ENCODE peak calls at places on chromosomes 1 and 21, in four cellular contexts. Q, Z, M and K are unnamed samples.

GRCh38 chr1:62849031-62849430 is 65.1 kb downstream of the ATG4C start:
- DNase-seq in Q (no peak), Z (peak), M (no peak), K (no peak)

GRCh38 chr1:51444534-51445192 is 74.4 kb downstream of the EPS15 start:
- DNase-seq in Q (no peak), Z (no peak), M (no peak), K (no peak)

GRCh38 chr1:206814716-206815341 is 42.5 kb upstream of the IL10 start:
- DNase-seq in Q (no peak), Z (no peak), M (no peak), K (no peak)

GRCh38 chr1:185775505-185775904 is 41.3 kb downstream of the HMCN1 start:
- DNase-seq in Q (no peak), Z (peak), M (no peak), K (no peak)

GRCh38 chr1:7299994-7300393 is 471.1 kb upstream of the VAMP3 start:
- DNase-seq in Q (no peak), Z (no peak), M (no peak), K (no peak)

GRCh38 chr1:8431028-8431427 is 113.1 kb downstream of the SLC45A1 start:
- DNase-seq in Q (no peak), Z (peak), M (no peak), K (no peak)

GRCh38 chr1:248751635-248752034 is 3.9 kb downstream of the LYPD8 start:
- DNase-seq in Q (no peak), Z (no peak), M (no peak), K (no peak)

GRCh38 chr1:186059311-186059710 is 315.7 kb downstream of the TPR start:
- DNase-seq in Q (no peak), Z (no peak), M (no peak), K (no peak)

GRCh38 chr21:33975548-33976081 is 60.0 kb upstream of the ATP5PO start:
- DNase-seq in Q (no peak), Z (no peak), M (no peak), K (no peak)

GRCh38 chr1:43545686-43546387 is 15.2 kb downstream of the PTPRF start:
- DNase-seq in Q (peak), Z (peak), M (no peak), K (peak)

GRCh38 chr1:27464926-27465325 is 25.0 kb downstream of the WASF2 start:
- DNase-seq in Q (no peak), Z (no peak), M (no peak), K (no peak)

GRCh38 chr1:165891461-165891860 is 64.0 kb downstream of the UCK2 start:
- DNase-seq in Q (no peak), Z (no peak), M (no peak), K (no peak)

GRCh38 chr21:46154955-46155513 is 345 bp downstream of the FTCD start:
- DNase-seq in Q (no peak), Z (no peak), M (peak), K (no peak)

GRCh38 chr1:84363019-84363418 is 35.3 kb upstream of the DNASE2B start:
- DNase-seq in Q (peak), Z (no peak), M (no peak), K (no peak)

GRCh38 chr1:162179121-162179520 is 109.6 kb downstream of the NOS1AP start:
- DNase-seq in Q (no peak), Z (no peak), M (no peak), K (no peak)

GRCh38 chr1:147236959-147237791 is 5.3 kb upstream of the CHD1L start:
- DNase-seq in Q (no peak), Z (no peak), M (no peak), K (no peak)

GRCh38 chr1:203097001-203097400 is 11.2 kb upstream of the MYOG start:
- DNase-seq in Q (no peak), Z (no peak), M (no peak), K (no peak)

GRCh38 chr1:184512724-184513123 is 125.9 kb downstream of the C1orf21 start:
- DNase-seq in Q (no peak), Z (no peak), M (no peak), K (no peak)

GRCh38 chr1:45394342-45394741 is 54.1 kb upstream of the MUTYH start:
- DNase-seq in Q (no peak), Z (no peak), M (no peak), K (no peak)

GRCh38 chr1:202618387-202619022 is 91.7 kb downstream of the SYT2 start:
- DNase-seq in Q (no peak), Z (no peak), M (no peak), K (no peak)

GRCh38 chr21:14880922-14881321 is 183.9 kb downstream of the NRIP1 start:
- DNase-seq in Q (no peak), Z (no peak), M (no peak), K (no peak)

GRCh38 chr1:234777850-234778214 is 167.9 kb upstream of the IRF2BP2 start:
- DNase-seq in Q (no peak), Z (no peak), M (no peak), K (no peak)

GRCh38 chr1:112956503-112957132 is 622 bp upstream of the SLC16A1 start:
- DNase-seq in Q (peak), Z (peak), M (peak), K (peak)

GRCh38 chr1:18955442-18956188 is 861 bp downstream of the IFFO2 start:
- DNase-seq in Q (no peak), Z (peak), M (peak), K (no peak)

GRCh38 chr1:3265800-3266485 is 188.5 kb upstream of the ARHGEF16 start:
- DNase-seq in Q (no peak), Z (no peak), M (no peak), K (no peak)

GRCh38 chr1:85289207-85289847 is 12.9 kb upstream of the BCL10 start:
- DNase-seq in Q (no peak), Z (no peak), M (no peak), K (no peak)

GRCh38 chr1:239250353-239251035 is 135.9 kb upstream of the CHRM3 start:
- DNase-seq in Q (no peak), Z (no peak), M (no peak), K (no peak)

GRCh38 chr1:201652180-201652579 is 113.3 kb downstream of the NAV1 start:
- DNase-seq in Q (no peak), Z (no peak), M (no peak), K (no peak)

GRCh38 chr1:83970119-83970518 is 28.8 kb downstream of the TTLL7 start:
- DNase-seq in Q (no peak), Z (no peak), M (no peak), K (no peak)